ENCODE peak calls at places on chromosomes 12 and 14, in eight cellular contexts. E is NCI-H1092; W is nephron progenitor cell; H is neural crest cell; V is activated CD4-positive, CD25-positive, alpha-beta regulatory T cell treated with anti-CD3 and anti-CD28 coated beads, Interleukin-2, amount 50 U/mL, for 16 hours; N is neuronal stem cell; C is T-helper 2 cell; S is fibroblast of pulmonary artery. R is an unnamed sample.

GRCh38 chr14:101894365-101895113 is 69.8 kb upstream of the DYNC1H1 start:
- DNase-seq in V (no peak), E (no peak), S (no peak), W (no peak), C (no peak), N (no peak), H (no peak), R (no peak)

GRCh38 chr12:123807670-123808069 is 45.6 kb downstream of the DNAH10 start:
- DNase-seq in C (no peak), V (no peak), H (no peak), N (no peak), E (no peak), W (no peak), S (no peak), R (no peak)

GRCh38 chr12:112792743-112793142 is 1.2 kb downstream of the RPH3A start:
- DNase-seq in N (no peak), S (no peak), E (no peak), C (no peak), H (no peak), V (no peak), W (no peak), R (no peak)

GRCh38 chr12:33614630-33615029 is 175.0 kb upstream of the SYT10 start:
- DNase-seq in N (no peak), S (no peak), V (no peak), W (no peak), H (no peak), C (no peak), E (no peak), R (no peak)

GRCh38 chr12:60930146-60930545 is 1330.1 kb upstream of the USP15 start:
- DNase-seq in V (no peak), C (no peak), S (no peak), N (no peak), E (no peak), W (no peak), H (no peak), R (no peak)

GRCh38 chr12:132557969-132558856 is 52.2 kb downstream of the LRCOL1 start:
- DNase-seq in N (no peak), S (no peak), H (no peak), E (no peak), V (no peak), W (no peak), C (no peak), R (no peak)

GRCh38 chr12:12562016-12562483 is 613 bp downstream of the DUSP16 start:
- DNase-seq in H (peak), V (no peak), C (peak), W (peak), S (peak), E (no peak), N (peak), R (no peak)

GRCh38 chr12:62214847-62215246 is 45.4 kb upstream of the USP15 start:
- DNase-seq in S (peak), W (no peak), N (no peak), H (no peak), E (no peak), C (no peak), V (no peak), R (no peak)

GRCh38 chr12:67788118-67788517 is 139.6 kb downstream of the DYRK2 start:
- DNase-seq in W (no peak), V (no peak), N (no peak), S (no peak), E (no peak), H (no peak), C (no peak), R (no peak)

GRCh38 chr14:100523131-100523530 is 64.1 kb downstream of the BEGAIN start:
- DNase-seq in N (no peak), W (no peak), H (no peak), E (no peak), V (no peak), S (no peak), C (no peak), R (no peak)

R was measured in GDM1.